ENCODE peak calls at places on chromosome 5, in nine cellular contexts. B is T-helper 22 cell; A is activated CD8-positive, alpha-beta T cell treated with anti-CD3 and anti-CD28 coated beads, Interleukin-2, amount 10 ng/mL, durations not matched to agents 7 days and 5 days; J is T-helper 1 cell; Z is stimulated activated CD8-positive, alpha-beta memory T cell treated with anti-CD3 and anti-CD28 coated beads, Interleukin-2, amount 100 ng/mL, for 1 hour; S is lower lobe of right lung; L is nephron progenitor cell; H is C1 segment of cervical spinal cord; O is AG08396. X is an unnamed sample.

GRCh38 chr5:34591723-34592122 is 64.4 kb upstream of the RAI14 start:
- DNase-seq in B (no peak), A (no peak), J (no peak), Z (no peak), S (no peak), L (no peak), H (no peak), O (no peak), X (no peak)

GRCh38 chr5:43556857-43557593 is at the start of gene PAIP1:
- DNase-seq in B (peak; percentile 75), A (peak; percentile 84), J (peak; percentile 88), Z (peak; percentile 54), S (peak; percentile 88), L (peak; percentile 82), H (peak; percentile 88), O (peak; percentile 93), X (peak; percentile 85)

GRCh38 chr5:162654661-162655406 is 587.3 kb downstream of the GABRG2 start:
- DNase-seq in B (no peak), A (no peak), J (no peak), Z (no peak), S (no peak), L (no peak), H (no peak), O (no peak), X (no peak)

GRCh38 chr5:131548190-131548589 is 86.8 kb downstream of the RAPGEF6 start:
- DNase-seq in B (no peak), A (peak; percentile 52), J (peak; percentile 86), Z (no peak), S (no peak), L (no peak), H (no peak), O (no peak), X (no peak)

GRCh38 chr5:144203750-144204596 is 33.3 kb downstream of the KCTD16 start:
- DNase-seq in B (no peak), A (peak; percentile 56), J (peak; percentile 46), Z (no peak), S (no peak), L (peak; percentile 51), H (no peak), O (peak; percentile 48), X (no peak)

GRCh38 chr5:57774439-57774838 is 291.8 kb upstream of the ACTBL2 start:
- DNase-seq in B (no peak), A (no peak), J (no peak), Z (no peak), S (no peak), L (no peak), H (no peak), O (no peak), X (no peak)

GRCh38 chr5:79746645-79747044 is 57.0 kb downstream of the CMYA5 start:
- DNase-seq in B (no peak), A (no peak), J (no peak), Z (no peak), S (no peak), L (no peak), H (peak; percentile 2), O (no peak), X (no peak)

GRCh38 chr5:176837707-176838115 is 27.4 kb downstream of the UNC5A start:
- DNase-seq in B (peak; percentile 17), A (peak; percentile 90), J (peak; percentile 60), Z (peak; percentile 14), S (peak; percentile 89), L (peak; percentile 100), H (peak; percentile 69), O (peak; percentile 90), X (peak; percentile 74)

GRCh38 chr5:168786142-168786541 is 207.0 kb upstream of the PANK3 start:
- DNase-seq in B (no peak), A (no peak), J (no peak), Z (no peak), S (no peak), L (no peak), H (no peak), O (no peak), X (peak; percentile 39)

GRCh38 chr5:89595065-89595464 is 712.1 kb upstream of the MEF2C start:
- DNase-seq in B (no peak), A (no peak), J (no peak), Z (no peak), S (no peak), L (no peak), H (no peak), O (no peak), X (no peak)

GRCh38 chr5:94526708-94527107 is 91.7 kb downstream of the KIAA0825 start:
- DNase-seq in B (no peak), A (no peak), J (no peak), Z (no peak), S (no peak), L (no peak), H (no peak), O (no peak), X (no peak)

GRCh38 chr5:174045470-174046025 is at the start of gene NSG2:
- DNase-seq in B (no peak), A (peak; percentile 60), J (peak; percentile 27), Z (no peak), S (peak; percentile 75), L (peak; percentile 92), H (peak; percentile 79), O (peak; percentile 59), X (peak; percentile 65)

GRCh38 chr5:127529904-127530682 is 12.7 kb downstream of the PRRC1 start:
- DNase-seq in B (no peak), A (no peak), J (no peak), Z (no peak), S (no peak), L (no peak), H (no peak), O (no peak), X (no peak)

GRCh38 chr5:86461169-86461956 is 156.4 kb upstream of the COX7C start:
- DNase-seq in B (no peak), A (no peak), J (no peak), Z (no peak), S (no peak), L (no peak), H (no peak), O (no peak), X (no peak)

GRCh38 chr5:1507016-1507375 is 16.8 kb downstream of the LPCAT1 start:
- DNase-seq in B (no peak), A (no peak), J (no peak), Z (no peak), S (no peak), L (no peak), H (no peak), O (no peak), X (no peak)

GRCh38 chr5:122300374-122300773 is 11.7 kb upstream of the SNCAIP start:
- DNase-seq in B (no peak), A (no peak), J (no peak), Z (no peak), S (no peak), L (no peak), H (no peak), O (no peak), X (no peak)

GRCh38 chr5:14118551-14119320 is 24.4 kb upstream of the TRIO start:
- DNase-seq in B (no peak), A (no peak), J (no peak), Z (no peak), S (no peak), L (no peak), H (peak; percentile 91), O (no peak), X (no peak)

GRCh38 chr5:104179057-104179456 is 616.5 kb upstream of the NUDT12 start:
- DNase-seq in B (no peak), A (peak; percentile 22), J (peak; percentile 3), Z (no peak), S (no peak), L (peak; percentile 3), H (peak; percentile 4), O (peak; percentile 23), X (peak; percentile 42)

GRCh38 chr5:137040641-137041340 is 458.3 kb downstream of the SPOCK1 start:
- DNase-seq in B (no peak), A (no peak), J (no peak), Z (no peak), S (no peak), L (no peak), H (no peak), O (peak; percentile 39), X (no peak)

GRCh38 chr5:148382961-148383360 is 797 bp upstream of the FBXO38 start:
- DNase-seq in B (no peak), A (no peak), J (no peak), Z (no peak), S (no peak), L (no peak), H (no peak), O (no peak), X (no peak)

GRCh38 chr5:153658151-153658550 is 167.7 kb downstream of the GRIA1 start:
- DNase-seq in B (no peak), A (no peak), J (no peak), Z (no peak), S (no peak), L (no peak), H (no peak), O (no peak), X (no peak)

GRCh38 chr5:15584528-15584927 is 84.5 kb downstream of the FBXL7 start:
- DNase-seq in B (no peak), A (no peak), J (no peak), Z (no peak), S (no peak), L (no peak), H (no peak), O (no peak), X (no peak)

X was measured in H54.